ENCODE peak calls at places on chromosome 12, in seven cellular contexts. O is epithelial cell of prostate; W is B cell; E is amygdala; V is left colon; T is activated T-cell treated with anti-CD3 and anti-CD28 coated beads, Interleukin-2, amount 50 U/mL, for 72 hours; U is AG20443. H is an unnamed sample.

GRCh38 chr12:104549820-104550480 is 93.2 kb downstream of the CHST11 start:
- DNase-seq in O (no peak), W (peak; percentile 2), E (no peak), V (no peak), T (no peak), U (peak; percentile 27), H (no peak)

GRCh38 chr12:117033382-117034045 is 65.7 kb downstream of the TESC start:
- DNase-seq in O (no peak), W (no peak), E (no peak), V (no peak), T (no peak), U (no peak), H (no peak)

GRCh38 chr12:43444940-43445564 is 107.0 kb downstream of the ADAMTS20 start:
- DNase-seq in O (peak; percentile 0), W (peak; percentile 44), E (peak; percentile 2), V (peak; percentile 35), T (peak; percentile 61), U (peak; percentile 30), H (peak; percentile 18)

GRCh38 chr12:129966086-129966640 is 62.3 kb upstream of the TMEM132D start:
- DNase-seq in O (no peak), W (no peak), E (no peak), V (no peak), T (no peak), U (no peak), H (no peak)

GRCh38 chr12:129540249-129540648 is 363.6 kb downstream of the TMEM132D start:
- DNase-seq in O (no peak), W (no peak), E (no peak), V (no peak), T (no peak), U (no peak), H (no peak)

GRCh38 chr12:27914956-27915355 is 57.6 kb downstream of the PTHLH start:
- DNase-seq in O (no peak), W (no peak), E (no peak), V (no peak), T (no peak), U (no peak), H (no peak)

GRCh38 chr12:5577239-5577638 is 145.3 kb downstream of the NTF3 start:
- DNase-seq in O (no peak), W (no peak), E (no peak), V (peak; percentile 16), T (no peak), U (no peak), H (no peak)

GRCh38 chr12:49032276-49032675 is 13.7 kb upstream of the PRKAG1 start:
- DNase-seq in O (no peak), W (peak; percentile 30), E (no peak), V (no peak), T (no peak), U (no peak), H (no peak)

GRCh38 chr12:65152012-65152411 is 17.4 kb upstream of the LEMD3 start:
- DNase-seq in O (no peak), W (no peak), E (no peak), V (no peak), T (no peak), U (no peak), H (no peak)

GRCh38 chr12:29611906-29612305 is 114.4 kb upstream of the OVCH1 start:
- DNase-seq in O (no peak), W (no peak), E (no peak), V (no peak), T (no peak), U (peak; percentile 39), H (no peak)

GRCh38 chr12:6620137-6620884 is 13.1 kb upstream of the CHD4 start:
- DNase-seq in O (no peak), W (no peak), E (no peak), V (no peak), T (peak; percentile 57), U (peak; percentile 69), H (no peak)

GRCh38 chr12:10395390-10395998 is 5.7 kb upstream of the KLRK1 start:
- DNase-seq in O (peak; percentile 77), W (no peak), E (no peak), V (no peak), T (no peak), U (peak; percentile 80), H (peak; percentile 21)

GRCh38 chr12:80033457-80033856 is 65.9 kb upstream of the OTOGL start:
- DNase-seq in O (no peak), W (no peak), E (no peak), V (no peak), T (no peak), U (peak; percentile 40), H (no peak)

GRCh38 chr12:54879579-54879978 is 25.3 kb downstream of the MUCL1 start:
- DNase-seq in O (no peak), W (no peak), E (no peak), V (no peak), T (no peak), U (no peak), H (no peak)

H was measured in GM13976.